ENCODE peak calls at places on chromosomes 2 and 18, in four cellular contexts. One of them, this sample, is unnamed.

GRCh38 chr2:27591745-27592144 is 8.9 kb downstream of the ZNF512 start:
- DNase-seq in progenitor cell of endocrine pancreas: no peak
- DNase-seq in neural crest cell: no peak
- DNase-seq in cardiac muscle cell: peak
- DNase-seq in this sample: no peak

GRCh38 chr2:85728883-85729824 is 24.6 kb upstream of the ATOH8 start:
- DNase-seq in progenitor cell of endocrine pancreas: peak
- DNase-seq in neural crest cell: peak
- DNase-seq in cardiac muscle cell: peak
- DNase-seq in this sample: peak

GRCh38 chr2:3728104-3729054 is 25.0 kb downstream of the DCDC2C start:
- DNase-seq in progenitor cell of endocrine pancreas: no peak
- DNase-seq in neural crest cell: no peak
- DNase-seq in cardiac muscle cell: peak
- DNase-seq in this sample: peak

GRCh38 chr2:111155610-111156009 is 34.9 kb downstream of the BCL2L11 start:
- DNase-seq in progenitor cell of endocrine pancreas: no peak
- DNase-seq in neural crest cell: no peak
- DNase-seq in cardiac muscle cell: no peak
- DNase-seq in this sample: no peak

GRCh38 chr2:96396095-96396494 is 60.5 kb downstream of the NCAPH start:
- DNase-seq in progenitor cell of endocrine pancreas: no peak
- DNase-seq in neural crest cell: no peak
- DNase-seq in cardiac muscle cell: no peak
- DNase-seq in this sample: no peak

GRCh38 chr2:217162533-217162932 is 302.7 kb upstream of the TNP1 start:
- DNase-seq in progenitor cell of endocrine pancreas: no peak
- DNase-seq in neural crest cell: peak
- DNase-seq in cardiac muscle cell: peak
- DNase-seq in this sample: no peak

GRCh38 chr2:182038579-182038978 is 52.9 kb downstream of the PPP1R1C start:
- DNase-seq in progenitor cell of endocrine pancreas: no peak
- DNase-seq in neural crest cell: no peak
- DNase-seq in cardiac muscle cell: no peak
- DNase-seq in this sample: no peak

GRCh38 chr2:45030553-45030952 is 21.3 kb upstream of the SIX2 start:
- DNase-seq in progenitor cell of endocrine pancreas: no peak
- DNase-seq in neural crest cell: no peak
- DNase-seq in cardiac muscle cell: no peak
- DNase-seq in this sample: no peak

GRCh38 chr18:6776193-6776592 is 46.7 kb downstream of the ARHGAP28 start:
- DNase-seq in progenitor cell of endocrine pancreas: no peak
- DNase-seq in neural crest cell: no peak
- DNase-seq in cardiac muscle cell: peak
- DNase-seq in this sample: no peak

GRCh38 chr2:10434885-10435419 is 13.2 kb downstream of the ODC1 start:
- DNase-seq in progenitor cell of endocrine pancreas: peak
- DNase-seq in neural crest cell: peak
- DNase-seq in cardiac muscle cell: peak
- DNase-seq in this sample: peak

GRCh38 chr2:203809084-203809521 is 58.5 kb upstream of the CTLA4 start:
- DNase-seq in progenitor cell of endocrine pancreas: no peak
- DNase-seq in neural crest cell: no peak
- DNase-seq in cardiac muscle cell: peak
- DNase-seq in this sample: no peak

GRCh38 chr18:8800041-8800441 is 94.7 kb downstream of the MTCL1 start:
- DNase-seq in progenitor cell of endocrine pancreas: no peak
- DNase-seq in neural crest cell: no peak
- DNase-seq in cardiac muscle cell: peak
- DNase-seq in this sample: no peak

GRCh38 chr2:178211943-178212342 is 17.6 kb downstream of the OSBPL6 start:
- DNase-seq in progenitor cell of endocrine pancreas: no peak
- DNase-seq in neural crest cell: peak
- DNase-seq in cardiac muscle cell: no peak
- DNase-seq in this sample: no peak

GRCh38 chr18:46013484-46014189 is 46.5 kb upstream of the EPG5 start:
- DNase-seq in progenitor cell of endocrine pancreas: no peak
- DNase-seq in neural crest cell: no peak
- DNase-seq in cardiac muscle cell: no peak
- DNase-seq in this sample: peak

GRCh38 chr2:168731002-168731401 is 71.4 kb upstream of the NOSTRIN start:
- DNase-seq in progenitor cell of endocrine pancreas: no peak
- DNase-seq in neural crest cell: no peak
- DNase-seq in cardiac muscle cell: no peak
- DNase-seq in this sample: no peak

GRCh38 chr2:149648282-149649030 is 60.9 kb upstream of the MMADHC start:
- DNase-seq in progenitor cell of endocrine pancreas: no peak
- DNase-seq in neural crest cell: no peak
- DNase-seq in cardiac muscle cell: peak
- DNase-seq in this sample: no peak

DNA sequence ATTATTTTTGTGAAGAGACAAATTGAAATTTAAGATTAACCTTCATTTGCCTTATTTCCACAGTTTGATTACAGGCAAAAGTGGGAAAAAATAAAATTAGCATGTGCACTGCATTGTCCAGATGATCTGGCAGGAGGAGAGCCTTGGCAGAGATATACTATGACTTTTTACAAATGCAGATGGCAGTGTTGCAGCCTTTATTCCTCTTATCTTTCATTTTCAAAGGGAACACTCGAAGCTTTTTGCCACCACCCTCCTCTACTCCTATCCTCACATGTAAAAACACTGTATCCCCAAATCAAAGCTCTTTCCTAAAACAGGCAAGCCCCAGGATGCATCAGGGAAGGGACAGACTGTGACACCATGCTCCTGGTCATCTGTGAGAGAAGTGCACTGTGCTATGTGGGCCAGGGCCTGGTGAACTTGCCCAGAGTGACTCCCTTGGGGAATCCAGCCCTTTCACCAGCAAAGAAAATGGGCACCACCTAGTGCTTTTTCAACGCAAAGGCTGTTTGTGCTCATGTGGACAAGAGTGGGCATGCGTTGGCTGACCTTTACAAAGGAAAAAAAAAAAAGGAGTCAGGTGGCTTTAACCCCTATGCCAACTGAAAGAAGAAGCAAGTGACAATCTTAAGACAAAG is 74.7 kb upstream of the ETAA1 start:
- DNase-seq in progenitor cell of endocrine pancreas: peak
- DNase-seq in neural crest cell: peak
- DNase-seq in cardiac muscle cell: peak
- DNase-seq in this sample: no peak
- TF ChIP-seq CTCF in progenitor cell of endocrine pancreas: peak
- TF ChIP-seq CTCF in neural crest cell: peak
- TF ChIP-seq CTCF in cardiac muscle cell: peak
- TF ChIP-seq CTCF in this sample: no peak

GRCh38 chr2:71483246-71483645 is 29.9 kb downstream of the DYSF start:
- DNase-seq in progenitor cell of endocrine pancreas: no peak
- DNase-seq in neural crest cell: no peak
- DNase-seq in cardiac muscle cell: no peak
- DNase-seq in this sample: no peak

GRCh38 chr2:71484354-71484753 is 31.0 kb downstream of the DYSF start:
- DNase-seq in progenitor cell of endocrine pancreas: no peak
- DNase-seq in neural crest cell: no peak
- DNase-seq in cardiac muscle cell: no peak
- DNase-seq in this sample: no peak

GRCh38 chr2:71479261-71479660 is 25.9 kb downstream of the DYSF start:
- DNase-seq in progenitor cell of endocrine pancreas: no peak
- DNase-seq in neural crest cell: no peak
- DNase-seq in cardiac muscle cell: no peak
- DNase-seq in this sample: no peak

GRCh38 chr2:71481111-71481510 is 27.8 kb downstream of the DYSF start:
- DNase-seq in progenitor cell of endocrine pancreas: no peak
- DNase-seq in neural crest cell: no peak
- DNase-seq in cardiac muscle cell: no peak
- DNase-seq in this sample: no peak

DNA sequence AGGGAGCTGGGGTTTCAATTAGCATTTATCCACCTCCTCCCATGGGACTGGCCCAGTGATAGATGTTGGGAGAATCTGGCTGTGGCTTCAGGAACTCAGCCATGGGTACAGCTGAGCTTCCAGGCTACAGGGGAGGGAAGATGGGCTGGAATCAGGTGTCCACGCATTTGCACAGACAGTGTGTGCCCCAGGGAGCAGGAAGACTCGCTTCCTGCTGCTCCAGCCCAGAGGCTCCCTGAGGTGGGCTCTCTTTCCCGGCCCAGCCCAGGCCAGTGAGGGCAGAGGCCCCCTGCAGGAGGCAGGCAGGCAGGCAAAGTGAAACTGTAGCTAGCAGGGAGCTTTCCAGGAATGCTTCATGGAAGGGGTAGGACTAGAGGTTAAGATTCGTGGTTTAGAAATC is 28.7 kb downstream of the DYSF start:
- DNase-seq in progenitor cell of endocrine pancreas: no peak
- DNase-seq in neural crest cell: no peak
- DNase-seq in cardiac muscle cell: no peak
- DNase-seq in this sample: no peak
- TF ChIP-seq CTCF in progenitor cell of endocrine pancreas: peak
- TF ChIP-seq CTCF in neural crest cell: no peak
- TF ChIP-seq CTCF in cardiac muscle cell: peak
- TF ChIP-seq CTCF in this sample: no peak

GRCh38 chr18:48316177-48316576 is 93.0 kb downstream of the ZBTB7C start:
- DNase-seq in progenitor cell of endocrine pancreas: no peak
- DNase-seq in neural crest cell: no peak
- DNase-seq in cardiac muscle cell: no peak
- DNase-seq in this sample: no peak

GRCh38 chr18:48314694-48315093 is 94.5 kb downstream of the ZBTB7C start:
- DNase-seq in progenitor cell of endocrine pancreas: no peak
- DNase-seq in neural crest cell: no peak
- DNase-seq in cardiac muscle cell: no peak
- DNase-seq in this sample: no peak

GRCh38 chr18:48312066-48312465 is 97.1 kb downstream of the ZBTB7C start:
- DNase-seq in progenitor cell of endocrine pancreas: no peak
- DNase-seq in neural crest cell: no peak
- DNase-seq in cardiac muscle cell: no peak
- DNase-seq in this sample: no peak

GRCh38 chr18:48310999-48311398 is 98.2 kb downstream of the ZBTB7C start:
- DNase-seq in progenitor cell of endocrine pancreas: no peak
- DNase-seq in neural crest cell: no peak
- DNase-seq in cardiac muscle cell: no peak
- DNase-seq in this sample: no peak

GRCh38 chr18:48313803-48314202 is 95.4 kb downstream of the ZBTB7C start:
- DNase-seq in progenitor cell of endocrine pancreas: no peak
- DNase-seq in neural crest cell: no peak
- DNase-seq in cardiac muscle cell: no peak
- DNase-seq in this sample: no peak
- TF ChIP-seq CTCF in progenitor cell of endocrine pancreas: no peak
- TF ChIP-seq CTCF in neural crest cell: no peak
- TF ChIP-seq CTCF in cardiac muscle cell: no peak
- TF ChIP-seq CTCF in this sample: no peak

GRCh38 chr18:75546964-75547363 is 119.5 kb upstream of the SMIM21 start:
- DNase-seq in progenitor cell of endocrine pancreas: no peak
- DNase-seq in neural crest cell: no peak
- DNase-seq in cardiac muscle cell: no peak
- DNase-seq in this sample: no peak
- TF ChIP-seq CTCF in progenitor cell of endocrine pancreas: no peak
- TF ChIP-seq CTCF in neural crest cell: no peak
- TF ChIP-seq CTCF in cardiac muscle cell: no peak
- TF ChIP-seq CTCF in this sample: no peak

GRCh38 chr18:59008302-59008974 is 131.2 kb upstream of the SEC11C start:
- DNase-seq in progenitor cell of endocrine pancreas: no peak
- DNase-seq in neural crest cell: no peak
- DNase-seq in cardiac muscle cell: peak
- DNase-seq in this sample: no peak
- TF ChIP-seq CTCF in progenitor cell of endocrine pancreas: no peak
- TF ChIP-seq CTCF in neural crest cell: no peak
- TF ChIP-seq CTCF in cardiac muscle cell: no peak
- TF ChIP-seq CTCF in this sample: no peak